ENCODE peak calls at places on chromosomes 6 and 20, in ten cellular contexts. P is thyroid gland; T is IMR-90; B is ovary; M is CD8-positive, alpha-beta T cell; W is GM23248; Q is upper lobe of right lung; V is hepatocyte; E is naive thymus-derived CD4-positive, alpha-beta T cell; U is heart right ventricle. G is an unnamed sample.

GRCh38 chr6:148962854-148963515 is 216.2 kb downstream of the UST start:
- DNase-seq in P (no peak), T (no peak), B (no peak), M (no peak), W (no peak), Q (no peak), V (no peak), E (no peak), U (no peak), G (no peak)

GRCh38 chr6:161137839-161138544 is 135.9 kb downstream of the AGPAT4 start:
- DNase-seq in P (no peak), T (peak; percentile 56), B (no peak), M (no peak), W (peak; percentile 56), Q (no peak), V (no peak), E (no peak), U (no peak), G (no peak)

GRCh38 chr6:67766061-67766460 is 869.0 kb upstream of the ADGRB3 start:
- DNase-seq in P (no peak), T (no peak), B (no peak), M (no peak), W (no peak), Q (no peak), V (no peak), E (no peak), U (peak; percentile 9), G (no peak)

GRCh38 chr20:2459981-2460751 is 10.4 kb downstream of the SNRPB start:
- DNase-seq in P (no peak), T (no peak), B (no peak), M (no peak), W (no peak), Q (no peak), V (no peak), E (no peak), U (no peak), G (no peak)

GRCh38 chr20:58711266-58712051 is 18.9 kb downstream of the NPEPL1 start:
- DNase-seq in P (no peak), T (no peak), B (no peak), M (no peak), W (no peak), Q (peak; percentile 56), V (peak; percentile 2), E (no peak), U (no peak), G (no peak)

GRCh38 chr6:35294308-35294945 is 3.2 kb upstream of the DEF6 start:
- DNase-seq in P (peak; percentile 54), T (peak; percentile 38), B (no peak), M (peak; percentile 40), W (peak; percentile 49), Q (no peak), V (peak; percentile 71), E (peak; percentile 48), U (no peak), G (peak; percentile 55)

GRCh38 chr6:71967436-71967835 is 81.1 kb downstream of the RIMS1 start:
- DNase-seq in P (no peak), T (peak; percentile 13), B (no peak), M (no peak), W (peak; percentile 83), Q (no peak), V (no peak), E (no peak), U (no peak), G (no peak)

GRCh38 chr6:43668151-43669028 is 19.2 kb downstream of the MRPS18A start:
- DNase-seq in P (peak; percentile 97), T (peak; percentile 36), B (peak; percentile 44), M (peak; percentile 18), W (peak; percentile 72), Q (peak; percentile 76), V (peak; percentile 82), E (peak; percentile 31), U (peak; percentile 57), G (peak; percentile 29)

GRCh38 chr20:21681219-21681931 is 24.1 kb upstream of the PAX1 start:
- DNase-seq in P (peak; percentile 54), T (no peak), B (no peak), M (no peak), W (peak; percentile 21), Q (no peak), V (no peak), E (no peak), U (no peak), G (no peak)

GRCh38 chr6:84773133-84773430 is 8.7 kb upstream of the TBX18 start:
- DNase-seq in P (no peak), T (no peak), B (no peak), M (no peak), W (peak; percentile 45), Q (no peak), V (no peak), E (no peak), U (no peak), G (no peak)

GRCh38 chr6:31180500-31180899 is 10.0 kb upstream of the POU5F1 start:
- DNase-seq in P (peak; percentile 58), T (no peak), B (peak; percentile 69), M (peak; percentile 34), W (no peak), Q (peak; percentile 86), V (no peak), E (peak; percentile 69), U (peak; percentile 91), G (peak; percentile 66)

GRCh38 chr20:51470907-51471411 is 71.6 kb downstream of the NFATC2 start:
- DNase-seq in P (no peak), T (no peak), B (peak; percentile 2), M (no peak), W (no peak), Q (no peak), V (no peak), E (no peak), U (no peak), G (peak; percentile 11)

GRCh38 chr6:63307581-63308246 is 12.1 kb downstream of the LGSN start:
- DNase-seq in P (no peak), T (peak; percentile 64), B (no peak), M (no peak), W (peak; percentile 75), Q (no peak), V (peak; percentile 46), E (no peak), U (no peak), G (no peak)

GRCh38 chr20:59174975-59175374 is 11.4 kb downstream of the ZNF831 start:
- DNase-seq in P (no peak), T (no peak), B (no peak), M (no peak), W (no peak), Q (no peak), V (no peak), E (no peak), U (no peak), G (no peak)

GRCh38 chr6:170497845-170498281 is 55.2 kb downstream of the PSMB1 start:
- DNase-seq in P (peak; percentile 23), T (no peak), B (no peak), M (no peak), W (peak; percentile 18), Q (no peak), V (no peak), E (no peak), U (no peak), G (no peak)

GRCh38 chr6:125784365-125784764 is 6.4 kb upstream of the NCOA7 start:
- DNase-seq in P (no peak), T (peak; percentile 66), B (no peak), M (no peak), W (peak; percentile 10), Q (no peak), V (no peak), E (no peak), U (no peak), G (no peak)

GRCh38 chr20:61436674-61437279 is 184.7 kb downstream of the CDH4 start:
- DNase-seq in P (no peak), T (peak; percentile 58), B (no peak), M (no peak), W (peak; percentile 51), Q (peak; percentile 22), V (no peak), E (no peak), U (no peak), G (no peak)

GRCh38 chr6:56101141-56101553 is 146.2 kb downstream of the COL21A1 start:
- DNase-seq in P (no peak), T (peak; percentile 94), B (no peak), M (no peak), W (peak; percentile 93), Q (no peak), V (peak; percentile 7), E (no peak), U (no peak), G (no peak)

GRCh38 chr20:10524643-10525042 is 89.5 kb downstream of the SLX4IP start:
- DNase-seq in P (no peak), T (no peak), B (no peak), M (no peak), W (peak; percentile 34), Q (no peak), V (no peak), E (no peak), U (no peak), G (no peak)

DNA sequence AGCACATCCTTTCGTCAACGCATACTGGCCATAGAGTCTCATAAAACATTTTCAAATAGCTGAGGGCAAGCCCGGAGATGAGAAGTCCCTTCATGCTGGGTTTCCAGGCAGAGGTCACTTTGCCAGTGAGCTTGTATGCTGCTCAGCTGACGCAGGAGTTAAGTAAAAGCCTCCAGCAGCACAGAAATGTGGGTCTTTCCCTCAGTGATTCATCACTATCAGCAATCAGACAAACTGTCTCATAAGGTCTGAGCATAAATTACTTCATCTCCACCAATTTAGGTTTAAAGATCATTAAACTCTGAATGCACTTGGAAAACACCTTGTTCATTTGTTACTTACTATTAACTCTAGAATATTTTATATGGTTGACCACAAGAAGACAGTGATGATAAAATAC is 128.9 kb upstream of the TNFAIP3 start:
- DNase-seq in P (no peak), T (peak; percentile 59), B (no peak), M (no peak), W (peak; percentile 86), Q (no peak), V (peak; percentile 40), E (no peak), U (no peak), G (no peak)
- H3K4me3 ChIP-seq in P (no peak overlapping the region), T (no peak overlapping the region), B (no peak overlapping the region), M (no peak overlapping the region), W (no peak overlapping the region), Q (no peak overlapping the region), V (no peak overlapping the region), E (no peak overlapping the region), U (no peak overlapping the region), G (no peak overlapping the region)

GRCh38 chr20:3739054-3739925 is 6.8 kb downstream of the HSPA12B start:
- DNase-seq in P (no peak), T (no peak), B (no peak), M (no peak), W (no peak), Q (no peak), V (peak; percentile 3), E (no peak), U (peak; percentile 75), G (no peak)
- H3K27ac ChIP-seq in P (no peak overlapping the region), T (no peak overlapping the region), B (no peak overlapping the region), M (no peak overlapping the region), W (no peak overlapping the region), Q (peak overlapping the region; percentile 63), V (no peak overlapping the region), E (no peak overlapping the region), U (peak overlapping the region; percentile 87), G (no peak overlapping the region)

GRCh38 chr6:25404693-25405169 is 125.6 kb downstream of the CARMIL1 start:
- DNase-seq in P (no peak), T (no peak), B (no peak), M (peak; percentile 29), W (peak; percentile 10), Q (no peak), V (no peak), E (peak; percentile 31), U (no peak), G (no peak)
- H3K4me1 ChIP-seq in P (peaks cover 5% of the 10 kb centered on the region), T (no peaks in the 10 kb centered on the region), B (peaks cover 1% of the 10 kb centered on the region), M (peaks cover 36% of the 10 kb centered on the region), W (no peaks in the 10 kb centered on the region), Q (peaks cover 27% of the 10 kb centered on the region), V (no peaks in the 10 kb centered on the region), E (peaks cover 41% of the 10 kb centered on the region), U (no peaks in the 10 kb centered on the region), G (peaks cover 35% of the 10 kb centered on the region)

GRCh38 chr6:169145991-169146501 is 107.6 kb downstream of the THBS2 start:
- DNase-seq in P (no peak), T (peak; percentile 59), B (peak; percentile 57), M (no peak), W (peak; percentile 26), Q (no peak), V (peak; percentile 37), E (no peak), U (no peak), G (no peak)
- H3K4me3 ChIP-seq in P (no peak overlapping the region), T (no peak overlapping the region), B (no peak overlapping the region), M (no peak overlapping the region), W (no peak overlapping the region), Q (no peak overlapping the region), V (no peak overlapping the region), E (no peak overlapping the region), U (no peak overlapping the region), G (no peak overlapping the region)

G was measured in CD4-positive, alpha-beta memory T cell.